ENCODE peak calls at places on chromosome 11, in four cellular contexts. N is A549, M is K562, Q is GM12878. H is an unnamed sample.

GRCh38 chr11:62981743-62982142 is 3.0 kb downstream of the SLC22A6 start:
- DNase-seq in N (no peak), M (no peak), Q (no peak), H (no peak)

GRCh38 chr11:65419460-65419772 is 3.2 kb upstream of the NEAT1 start:
- DNase-seq in N (no peak), M (no peak), Q (no peak), H (no peak)

GRCh38 chr11:82927264-82927880 is 25.8 kb downstream of the DDIAS start:
- DNase-seq in N (peak), M (peak), Q (no peak), H (peak)

GRCh38 chr11:1757861-1758610 is 5.7 kb downstream of the CTSD start:
- DNase-seq in N (no peak), M (no peak), Q (no peak), H (no peak)

GRCh38 chr11:1217151-1217550 is 5.7 kb upstream of the MUC5B start:
- DNase-seq in N (no peak), M (no peak), Q (no peak), H (no peak)

GRCh38 chr11:70471254-70471653 is 72.9 kb downstream of the CTTN start:
- DNase-seq in N (peak), M (peak), Q (no peak), H (peak)

GRCh38 chr11:13007702-13008435 is 1.2 kb upstream of the RASSF10 start:
- DNase-seq in N (peak), M (no peak), Q (no peak), H (no peak)

GRCh38 chr11:61362542-61362875 is 335 bp downstream of the TMEM138 start:
- DNase-seq in N (peak), M (peak), Q (no peak), H (peak)

GRCh38 chr11:66906077-66906929 is 49.4 kb downstream of the LRFN4 start:
- DNase-seq in N (peak), M (no peak), Q (no peak), H (no peak)

GRCh38 chr11:108388576-108388975 is 78.8 kb downstream of the C11orf65 start:
- DNase-seq in N (no peak), M (no peak), Q (no peak), H (no peak)

GRCh38 chr11:113553235-113553634 is 78.0 kb upstream of the DRD2 start:
- DNase-seq in N (peak), M (no peak), Q (no peak), H (no peak)

GRCh38 chr11:32510039-32510438 is 73.6 kb upstream of the EIF3M start:
- DNase-seq in N (no peak), M (no peak), Q (no peak), H (no peak)

GRCh38 chr11:85628771-85629341 is 463 bp downstream of the TMEM126B start:
- DNase-seq in N (no peak), M (no peak), Q (no peak), H (no peak)

GRCh38 chr11:93814966-93815633 is 31.0 kb downstream of the MED17 start:
- DNase-seq in N (no peak), M (no peak), Q (no peak), H (no peak)

GRCh38 chr11:71269603-71270511 is 17.5 kb upstream of the SHANK2 start:
- DNase-seq in N (no peak), M (no peak), Q (no peak), H (no peak)

GRCh38 chr11:112773256-112773655 is 188.0 kb upstream of the NCAM1 start:
- DNase-seq in N (no peak), M (no peak), Q (no peak), H (no peak)

GRCh38 chr11:66159585-66159984 is 89.5 kb downstream of the PACS1 start:
- DNase-seq in N (no peak), M (no peak), Q (no peak), H (peak)

GRCh38 chr11:65811764-65812475 is 21.8 kb upstream of the SNX32 start:
- DNase-seq in N (no peak), M (no peak), Q (no peak), H (no peak)

GRCh38 chr11:134101292-134101691 is 32.4 kb downstream of the JAM3 start:
- DNase-seq in N (no peak), M (no peak), Q (no peak), H (no peak)

GRCh38 chr11:133904818-133905515 is 51.8 kb downstream of the IGSF9B start:
- DNase-seq in N (no peak), M (no peak), Q (no peak), H (no peak)

GRCh38 chr11:61361237-61361636 is 445 bp downstream of the CYB561A3 start:
- DNase-seq in N (no peak), M (peak), Q (no peak), H (peak)

GRCh38 chr11:66020618-66021357 is 5.5 kb downstream of the CATSPER1 start:
- DNase-seq in N (peak), M (peak), Q (no peak), H (no peak)

GRCh38 chr11:23509023-23509422 is 648.7 kb upstream of the CCDC179 start:
- DNase-seq in N (no peak), M (no peak), Q (no peak), H (no peak)
- TF ChIP-seq RCOR1 in N (no peak), M (no peak), Q (no peak), H (no peak)

DNA sequence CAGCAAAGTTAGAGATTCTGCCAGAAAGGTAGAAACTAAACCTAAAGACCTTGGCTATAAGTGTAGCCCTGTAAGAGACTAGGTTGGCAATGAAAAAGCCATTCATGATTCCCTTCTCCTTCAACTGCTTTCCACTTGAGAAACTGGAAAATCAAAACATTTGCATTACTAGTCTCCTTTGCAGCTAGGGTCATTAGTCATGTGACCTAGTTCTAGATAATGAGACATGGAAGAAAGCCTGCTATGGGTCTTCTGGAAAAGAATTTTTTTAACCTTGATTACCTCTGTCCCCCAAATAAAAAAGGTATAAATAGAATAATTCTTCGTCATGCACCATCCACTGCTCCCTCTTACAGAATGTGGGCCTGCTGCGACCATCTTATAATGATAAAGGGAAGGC is 80.1 kb downstream of the SOX6 start:
- DNase-seq in N (no peak), M (no peak), Q (no peak), H (no peak)
- TF ChIP-seq EP300 in N (no peak), M (no peak), Q (no peak), H (no peak)

DNA sequence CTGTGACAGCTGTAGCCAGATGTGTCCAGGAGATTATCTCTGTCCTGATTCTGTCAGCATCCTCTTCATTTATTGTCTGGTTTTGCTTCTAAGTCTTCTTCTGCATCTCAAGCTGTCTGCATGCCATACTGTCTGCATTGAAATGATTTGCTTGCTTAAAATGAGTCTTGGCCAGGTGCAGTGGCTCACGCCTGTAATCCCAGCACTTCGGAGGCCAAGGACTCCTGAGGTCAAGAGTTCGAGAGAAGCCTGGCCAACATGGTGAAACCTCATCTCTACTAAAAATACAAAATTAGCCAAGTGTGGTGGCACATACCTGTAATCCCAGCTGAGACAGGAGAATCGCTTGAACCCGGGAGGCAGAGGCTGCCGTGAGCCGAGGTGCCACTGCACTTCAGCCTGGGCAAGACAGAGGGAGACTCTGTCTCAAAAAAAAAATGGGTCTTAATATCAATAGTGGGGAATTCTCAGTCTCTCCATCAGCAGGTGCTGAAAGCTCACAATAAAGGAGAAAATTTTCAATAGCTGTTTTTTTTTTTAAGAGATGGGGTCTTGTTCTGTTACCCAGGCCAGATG is 39.2 kb upstream of the AMPD3 start:
- DNase-seq in N (no peak), M (no peak), Q (no peak), H (no peak)
- TF ChIP-seq RCOR1 in N (no peak), M (no peak), Q (no peak), H (no peak)

GRCh38 chr11:35045219-35045819 is 93.7 kb upstream of the CD44 start:
- DNase-seq in N (no peak), M (no peak), Q (no peak), H (no peak)
- TF ChIP-seq EP300 in N (no peak), M (no peak), Q (no peak), H (no peak)

GRCh38 chr11:105618343-105618955 is 8.6 kb downstream of the GRIA4 start:
- DNase-seq in N (no peak), M (no peak), Q (no peak), H (no peak)
- TF ChIP-seq RCOR1 in N (no peak), M (no peak), Q (no peak), H (no peak)

DNA sequence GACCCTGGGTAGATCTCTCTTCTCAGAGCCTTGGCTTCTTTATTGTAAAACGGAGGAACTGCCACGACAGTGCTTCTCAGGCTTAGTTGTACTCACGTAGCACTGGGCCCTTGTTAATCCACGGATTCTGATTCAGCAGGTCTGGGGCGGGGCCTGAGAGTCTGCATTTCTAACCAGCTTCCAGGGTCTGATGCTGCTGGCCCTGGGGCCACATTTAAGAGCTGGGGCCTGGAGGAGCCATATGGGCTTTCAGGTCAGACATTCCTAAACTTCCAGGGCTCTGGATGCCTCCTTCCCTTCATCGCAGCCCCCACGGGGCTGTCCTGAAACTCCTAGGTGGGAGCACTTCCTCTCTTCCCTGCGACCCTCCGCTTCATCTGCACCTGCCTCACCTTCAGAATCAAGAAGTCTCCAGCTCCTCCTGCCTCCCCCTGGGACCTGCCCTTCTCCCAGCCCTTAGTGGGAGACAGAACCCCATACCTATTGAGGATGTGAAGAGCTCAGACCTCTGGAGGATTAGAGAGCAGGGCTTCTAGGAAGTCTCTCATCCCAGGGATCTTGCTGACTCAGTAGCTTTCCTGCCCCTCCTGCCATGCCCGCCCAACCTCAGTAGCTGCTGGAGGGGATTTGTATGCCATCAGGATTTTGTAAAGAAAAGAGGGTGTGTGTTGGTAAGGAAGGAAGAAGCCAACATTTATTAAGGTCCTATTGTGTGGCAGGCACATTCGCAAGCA is 92.5 kb downstream of the LRRC32 start:
- DNase-seq in N (no peak), M (no peak), Q (no peak), H (peak)
- TF ChIP-seq EP300 in N (no peak), M (no peak), Q (no peak), H (no peak)

GRCh38 chr11:122201126-122201525 is 85.1 kb upstream of the BLID start:
- DNase-seq in N (no peak), M (no peak), Q (no peak), H (no peak)

GRCh38 chr11:122195790-122196189 is 79.8 kb upstream of the BLID start:
- DNase-seq in N (no peak), M (no peak), Q (no peak), H (no peak)

GRCh38 chr11:122198291-122198983 is 82.4 kb upstream of the BLID start:
- DNase-seq in N (no peak), M (no peak), Q (no peak), H (no peak)

GRCh38 chr11:122199661-122200060 is 83.6 kb upstream of the BLID start:
- DNase-seq in N (no peak), M (no peak), Q (no peak), H (no peak)

GRCh38 chr11:122197055-122197987 is 81.3 kb upstream of the BLID start:
- DNase-seq in N (peak), M (no peak), Q (no peak), H (no peak)
- TF ChIP-seq RCOR1 in N (no peak), M (no peak), Q (no peak), H (no peak)

DNA sequence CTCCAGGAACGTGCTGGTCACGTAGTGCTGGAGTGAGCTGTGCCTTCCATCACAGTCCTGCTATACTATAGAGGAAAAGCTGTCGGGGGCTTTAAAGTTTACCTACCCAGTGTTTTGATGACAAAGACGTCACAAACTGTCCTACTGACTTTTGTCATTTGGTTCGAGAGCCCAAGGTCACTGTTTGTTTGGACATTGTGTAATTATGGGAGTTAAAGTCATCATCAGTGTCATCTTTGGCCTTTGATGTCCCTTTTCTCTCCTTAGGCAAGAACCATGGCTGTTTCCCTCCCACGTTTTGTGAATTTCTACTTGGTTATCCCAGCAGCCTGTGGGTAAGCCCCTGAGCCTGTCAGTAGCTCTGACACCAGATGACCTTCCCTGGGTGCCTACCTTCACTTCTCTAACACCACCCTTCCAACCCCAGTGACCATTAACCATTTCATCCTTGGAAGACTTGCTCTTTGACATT is 59.3 kb downstream of the SLC1A2 start:
- DNase-seq in N (no peak), M (no peak), Q (no peak), H (no peak)
- TF ChIP-seq EP300 in N (no peak), M (no peak), Q (no peak), H (no peak)

GRCh38 chr11:119377112-119377901 is 4.2 kb downstream of the USP2 start:
- DNase-seq in N (no peak), M (peak), Q (no peak), H (peak)
- TF ChIP-seq RCOR1 in N (no peak), M (no peak), Q (no peak), H (no peak)

GRCh38 chr11:102416974-102417373 is 35.6 kb downstream of the TMEM123 start:
- DNase-seq in N (no peak), M (no peak), Q (no peak), H (no peak)
- TF ChIP-seq EP300 in N (no peak), M (no peak), Q (no peak), H (no peak)